ENCODE peak calls at places on chromosomes 16 and 17, in eight cellular contexts. One of them, this sample, is unnamed.

GRCh38 chr16:50305441-50306061 is 39.2 kb downstream of the ADCY7 start:
- DNase-seq in GM12891: peak
- DNase-seq in NCI-H345: no peak
- DNase-seq in activated CD8-positive, alpha-beta memory T cell treated with anti-CD3 and anti-CD28 coated beads for 4 hours: no peak
- DNase-seq in dermis microvascular lymphatic vessel endothelial cell: no peak
- DNase-seq in heart right ventricle: no peak
- DNase-seq in stimulated activated naive CD8-positive, alpha-beta T cell treated with anti-CD3 and anti-CD28 coated beads, Interleukin-15, Interleukin-2, amounts not matched to agents 100 U/mL and 50 U/mL, for 24 hours: no peak
- DNase-seq in HEK293T: no peak
- DNase-seq in this sample: no peak

GRCh38 chr17:79730769-79731483 is at the start of gene ENPP7:
- DNase-seq in GM12891: no peak
- DNase-seq in NCI-H345: no peak
- DNase-seq in activated CD8-positive, alpha-beta memory T cell treated with anti-CD3 and anti-CD28 coated beads for 4 hours: no peak
- DNase-seq in dermis microvascular lymphatic vessel endothelial cell: no peak
- DNase-seq in heart right ventricle: no peak
- DNase-seq in stimulated activated naive CD8-positive, alpha-beta T cell treated with anti-CD3 and anti-CD28 coated beads, Interleukin-15, Interleukin-2, amounts not matched to agents 100 U/mL and 50 U/mL, for 24 hours: no peak
- DNase-seq in HEK293T: no peak
- DNase-seq in this sample: no peak

GRCh38 chr17:77504652-77505459 is 364.1 kb downstream of the SEC14L1 start:
- DNase-seq in GM12891: no peak
- DNase-seq in NCI-H345: no peak
- DNase-seq in activated CD8-positive, alpha-beta memory T cell treated with anti-CD3 and anti-CD28 coated beads for 4 hours: no peak
- DNase-seq in dermis microvascular lymphatic vessel endothelial cell: no peak
- DNase-seq in heart right ventricle: no peak
- DNase-seq in stimulated activated naive CD8-positive, alpha-beta T cell treated with anti-CD3 and anti-CD28 coated beads, Interleukin-15, Interleukin-2, amounts not matched to agents 100 U/mL and 50 U/mL, for 24 hours: no peak
- DNase-seq in HEK293T: no peak
- DNase-seq in this sample: no peak

GRCh38 chr16:28587386-28587785 is 9.5 kb downstream of the SULT1A2 start:
- DNase-seq in GM12891: no peak
- DNase-seq in NCI-H345: no peak
- DNase-seq in activated CD8-positive, alpha-beta memory T cell treated with anti-CD3 and anti-CD28 coated beads for 4 hours: no peak
- DNase-seq in dermis microvascular lymphatic vessel endothelial cell: peak
- DNase-seq in heart right ventricle: no peak
- DNase-seq in stimulated activated naive CD8-positive, alpha-beta T cell treated with anti-CD3 and anti-CD28 coated beads, Interleukin-15, Interleukin-2, amounts not matched to agents 100 U/mL and 50 U/mL, for 24 hours: no peak
- DNase-seq in HEK293T: no peak
- DNase-seq in this sample: no peak

GRCh38 chr17:67488161-67488560 is 111.1 kb downstream of the PITPNC1 start:
- DNase-seq in GM12891: no peak
- DNase-seq in NCI-H345: no peak
- DNase-seq in activated CD8-positive, alpha-beta memory T cell treated with anti-CD3 and anti-CD28 coated beads for 4 hours: no peak
- DNase-seq in dermis microvascular lymphatic vessel endothelial cell: no peak
- DNase-seq in heart right ventricle: peak
- DNase-seq in stimulated activated naive CD8-positive, alpha-beta T cell treated with anti-CD3 and anti-CD28 coated beads, Interleukin-15, Interleukin-2, amounts not matched to agents 100 U/mL and 50 U/mL, for 24 hours: no peak
- DNase-seq in HEK293T: no peak
- DNase-seq in this sample: no peak

GRCh38 chr17:10879110-10879509 is 41.2 kb upstream of the PIRT start:
- DNase-seq in GM12891: no peak
- DNase-seq in NCI-H345: no peak
- DNase-seq in activated CD8-positive, alpha-beta memory T cell treated with anti-CD3 and anti-CD28 coated beads for 4 hours: no peak
- DNase-seq in dermis microvascular lymphatic vessel endothelial cell: no peak
- DNase-seq in heart right ventricle: no peak
- DNase-seq in stimulated activated naive CD8-positive, alpha-beta T cell treated with anti-CD3 and anti-CD28 coated beads, Interleukin-15, Interleukin-2, amounts not matched to agents 100 U/mL and 50 U/mL, for 24 hours: no peak
- DNase-seq in HEK293T: peak
- DNase-seq in this sample: no peak

GRCh38 chr17:55062921-55063320 is 94.4 kb downstream of the STXBP4 start:
- DNase-seq in GM12891: no peak
- DNase-seq in NCI-H345: no peak
- DNase-seq in activated CD8-positive, alpha-beta memory T cell treated with anti-CD3 and anti-CD28 coated beads for 4 hours: no peak
- DNase-seq in dermis microvascular lymphatic vessel endothelial cell: no peak
- DNase-seq in heart right ventricle: no peak
- DNase-seq in stimulated activated naive CD8-positive, alpha-beta T cell treated with anti-CD3 and anti-CD28 coated beads, Interleukin-15, Interleukin-2, amounts not matched to agents 100 U/mL and 50 U/mL, for 24 hours: no peak
- DNase-seq in HEK293T: no peak
- DNase-seq in this sample: no peak

GRCh38 chr17:81371910-81372760 is 23.1 kb upstream of the BAHCC1 start:
- DNase-seq in GM12891: no peak
- DNase-seq in NCI-H345: no peak
- DNase-seq in activated CD8-positive, alpha-beta memory T cell treated with anti-CD3 and anti-CD28 coated beads for 4 hours: no peak
- DNase-seq in dermis microvascular lymphatic vessel endothelial cell: no peak
- DNase-seq in heart right ventricle: peak
- DNase-seq in stimulated activated naive CD8-positive, alpha-beta T cell treated with anti-CD3 and anti-CD28 coated beads, Interleukin-15, Interleukin-2, amounts not matched to agents 100 U/mL and 50 U/mL, for 24 hours: no peak
- DNase-seq in HEK293T: no peak
- DNase-seq in this sample: no peak

GRCh38 chr17:18191071-18191667 is 7.5 kb downstream of the ALKBH5 start:
- DNase-seq in GM12891: no peak
- DNase-seq in NCI-H345: no peak
- DNase-seq in activated CD8-positive, alpha-beta memory T cell treated with anti-CD3 and anti-CD28 coated beads for 4 hours: no peak
- DNase-seq in dermis microvascular lymphatic vessel endothelial cell: no peak
- DNase-seq in heart right ventricle: peak
- DNase-seq in stimulated activated naive CD8-positive, alpha-beta T cell treated with anti-CD3 and anti-CD28 coated beads, Interleukin-15, Interleukin-2, amounts not matched to agents 100 U/mL and 50 U/mL, for 24 hours: no peak
- DNase-seq in HEK293T: no peak
- DNase-seq in this sample: no peak

GRCh38 chr17:51668155-51668962 is 408.0 kb downstream of the UTP18 start:
- DNase-seq in GM12891: no peak
- DNase-seq in NCI-H345: no peak
- DNase-seq in activated CD8-positive, alpha-beta memory T cell treated with anti-CD3 and anti-CD28 coated beads for 4 hours: no peak
- DNase-seq in dermis microvascular lymphatic vessel endothelial cell: no peak
- DNase-seq in heart right ventricle: no peak
- DNase-seq in stimulated activated naive CD8-positive, alpha-beta T cell treated with anti-CD3 and anti-CD28 coated beads, Interleukin-15, Interleukin-2, amounts not matched to agents 100 U/mL and 50 U/mL, for 24 hours: no peak
- DNase-seq in HEK293T: no peak
- DNase-seq in this sample: no peak

GRCh38 chr16:64450170-64450569 is 671.7 kb downstream of the CDH11 start:
- DNase-seq in GM12891: no peak
- DNase-seq in NCI-H345: no peak
- DNase-seq in activated CD8-positive, alpha-beta memory T cell treated with anti-CD3 and anti-CD28 coated beads for 4 hours: no peak
- DNase-seq in dermis microvascular lymphatic vessel endothelial cell: no peak
- DNase-seq in heart right ventricle: no peak
- DNase-seq in stimulated activated naive CD8-positive, alpha-beta T cell treated with anti-CD3 and anti-CD28 coated beads, Interleukin-15, Interleukin-2, amounts not matched to agents 100 U/mL and 50 U/mL, for 24 hours: no peak
- DNase-seq in HEK293T: no peak
- DNase-seq in this sample: no peak

This sample was measured in NCI-H187.